ENCODE peak calls at places on chromosomes 11 and 22, in ten cellular contexts. N is cardiac fibroblast, D is hepatocyte, T is heart left ventricle, Z is astrocyte of the spinal cord, X is kidney, Y is AG10803, S is AG09309, F is brain microvascular endothelial cell, Q is choroid plexus epithelial cell. E is an unnamed sample.

GRCh38 chr11:104700609-104701008 is 197.7 kb downstream of the CASP12 start:
- DNase-seq in N (peak; percentile 73), D (peak; percentile 8), T (no peak), Z (peak; percentile 89), X (no peak), Y (peak; percentile 66), S (no peak), F (peak; percentile 62), Q (peak; percentile 88), E (no peak)

GRCh38 chr11:28257761-28258160 is 149.6 kb downstream of the METTL15 start:
- DNase-seq in N (peak; percentile 4), D (no peak), T (no peak), Z (no peak), X (no peak), Y (peak; percentile 17), S (no peak), F (peak; percentile 28), Q (peak; percentile 42), E (no peak)

GRCh38 chr11:128610765-128611617 is 23.6 kb upstream of the ETS1 start:
- DNase-seq in N (no peak), D (no peak), T (no peak), Z (no peak), X (no peak), Y (no peak), S (no peak), F (no peak), Q (no peak), E (peak; percentile 91)

GRCh38 chr22:17235861-17236260 is 16.6 kb upstream of the ADA2 start:
- DNase-seq in N (no peak), D (no peak), T (no peak), Z (no peak), X (peak; percentile 15), Y (no peak), S (no peak), F (no peak), Q (no peak), E (no peak)

GRCh38 chr11:122691751-122692150 is 36.2 kb downstream of the UBASH3B start:
- DNase-seq in N (no peak), D (no peak), T (no peak), Z (no peak), X (no peak), Y (peak; percentile 24), S (no peak), F (no peak), Q (no peak), E (no peak)

GRCh38 chr11:119169272-119169719 is 771 bp downstream of the NLRX1 start:
- DNase-seq in N (peak; percentile 36), D (peak; percentile 51), T (peak; percentile 66), Z (peak; percentile 29), X (no peak), Y (peak; percentile 39), S (no peak), F (no peak), Q (peak; percentile 39), E (peak; percentile 24)

GRCh38 chr11:46472662-46472994 is 81.1 kb upstream of the CHRM4 start:
- DNase-seq in N (no peak), D (peak; percentile 71), T (no peak), Z (no peak), X (no peak), Y (no peak), S (no peak), F (peak; percentile 18), Q (no peak), E (no peak)

GRCh38 chr11:94129505-94130335 is 1.1 kb downstream of the PANX1 start:
- DNase-seq in N (no peak), D (peak; percentile 30), T (no peak), Z (peak; percentile 37), X (no peak), Y (peak; percentile 35), S (no peak), F (no peak), Q (no peak), E (peak; percentile 34)

GRCh38 chr11:76666408-76666807 is 4.1 kb downstream of the LRRC32 start:
- DNase-seq in N (peak; percentile 69), D (no peak), T (peak; percentile 76), Z (peak; percentile 19), X (peak; percentile 90), Y (peak; percentile 39), S (no peak), F (no peak), Q (peak; percentile 56), E (no peak)

GRCh38 chr11:118448294-118448693 is 12.0 kb downstream of the KMT2A start:
- DNase-seq in N (peak; percentile 45), D (no peak), T (no peak), Z (peak; percentile 17), X (no peak), Y (peak; percentile 42), S (no peak), F (no peak), Q (peak; percentile 62), E (peak; percentile 53)

GRCh38 chr11:105900515-105901035 is 121.5 kb downstream of the MSANTD4 start:
- DNase-seq in N (no peak), D (no peak), T (peak; percentile 14), Z (no peak), X (peak; percentile 42), Y (no peak), S (no peak), F (no peak), Q (no peak), E (no peak)

GRCh38 chr11:109034341-109034696 is 369.4 kb downstream of the DDX10 start:
- DNase-seq in N (peak; percentile 27), D (no peak), T (no peak), Z (peak; percentile 67), X (no peak), Y (no peak), S (no peak), F (peak; percentile 85), Q (peak; percentile 54), E (no peak)

GRCh38 chr11:76863196-76863777 is 2.6 kb downstream of the ACER3 start:
- DNase-seq in N (no peak), D (no peak), T (no peak), Z (no peak), X (no peak), Y (no peak), S (no peak), F (no peak), Q (no peak), E (no peak)

GRCh38 chr11:131491503-131491902 is 121.1 kb downstream of the NTM start:
- DNase-seq in N (peak; percentile 37), D (peak; percentile 31), T (no peak), Z (no peak), X (no peak), Y (peak; percentile 8), S (peak; percentile 10), F (peak; percentile 38), Q (peak; percentile 33), E (no peak)

GRCh38 chr11:69460540-69461257 is 20.8 kb upstream of the LINC01488 start:
- DNase-seq in N (peak; percentile 50), D (no peak), T (no peak), Z (peak; percentile 85), X (no peak), Y (peak; percentile 87), S (peak; percentile 65), F (peak; percentile 66), Q (peak; percentile 24), E (no peak)

GRCh38 chr22:22593964-22594656 is 35.0 kb upstream of the PRAME start:
- DNase-seq in N (peak; percentile 66), D (peak; percentile 77), T (peak; percentile 69), Z (peak; percentile 43), X (no peak), Y (peak; percentile 44), S (no peak), F (peak; percentile 39), Q (peak; percentile 65), E (peak; percentile 55)

GRCh38 chr22:32836286-32836859 is 34.9 kb downstream of the TIMP3 start:
- DNase-seq in N (peak; percentile 35), D (peak; percentile 42), T (no peak), Z (no peak), X (no peak), Y (no peak), S (no peak), F (no peak), Q (peak; percentile 49), E (no peak)

DNA sequence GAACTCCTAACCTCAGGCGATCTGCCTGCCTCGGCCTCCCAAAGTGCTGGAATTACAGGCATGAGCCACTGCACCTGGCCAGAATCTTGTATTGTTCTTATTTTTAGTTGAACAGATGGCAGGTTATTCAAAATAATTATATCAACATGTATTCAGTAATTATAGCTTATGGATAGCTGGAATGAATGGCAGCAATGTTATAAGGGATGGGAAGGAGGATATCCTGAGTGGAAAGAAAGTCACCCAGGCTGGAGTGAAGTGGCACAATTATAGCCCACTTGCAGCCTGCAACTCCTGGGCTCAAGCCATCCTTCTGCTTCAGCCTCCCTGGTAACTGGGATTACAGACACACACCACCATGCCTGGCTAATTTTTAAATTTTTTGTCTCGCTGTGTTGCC is 88.1 kb downstream of the MED15 start:
- DNase-seq in N (no peak), D (no peak), T (no peak), Z (no peak), X (no peak), Y (no peak), S (no peak), F (no peak), Q (no peak), E (no peak)
- H3K4me3 ChIP-seq in N (no peak overlapping the region), D (no peak overlapping the region), T (no peak overlapping the region), Z (no peak overlapping the region), X (no peak overlapping the region), Y (no peak overlapping the region), S (no peak overlapping the region), F (no peak overlapping the region), Q (no peak overlapping the region), E (no peak overlapping the region)

GRCh38 chr22:36727110-36727509 is 23.6 kb upstream of the CACNG2 start:
- DNase-seq in N (no peak), D (no peak), T (no peak), Z (no peak), X (no peak), Y (no peak), S (no peak), F (no peak), Q (no peak), E (no peak)
- TF ChIP-seq CTCF in N (no peak), D (no peak), T (no peak), Z (no peak), X (no peak), Y (no peak), S (no peak), F (no peak), Q (no peak), E (no peak)

GRCh38 chr22:20118572-20119020 is 1.6 kb upstream of the TRMT2A start:
- DNase-seq in N (no peak), D (no peak), T (no peak), Z (no peak), X (peak; percentile 28), Y (no peak), S (no peak), F (no peak), Q (no peak), E (no peak)
- H3K4me3 ChIP-seq in N (peak overlapping the region; percentile 3), D (peak overlapping the region; percentile 83), T (peak overlapping the region; percentile 96), Z (peak overlapping the region; percentile 78), X (no peak overlapping the region), Y (peak overlapping the region; percentile 77), S (peak overlapping the region; percentile 79), F (peak overlapping the region; percentile 82), Q (peak overlapping the region; percentile 78), E (peak overlapping the region; percentile 96)

DNA sequence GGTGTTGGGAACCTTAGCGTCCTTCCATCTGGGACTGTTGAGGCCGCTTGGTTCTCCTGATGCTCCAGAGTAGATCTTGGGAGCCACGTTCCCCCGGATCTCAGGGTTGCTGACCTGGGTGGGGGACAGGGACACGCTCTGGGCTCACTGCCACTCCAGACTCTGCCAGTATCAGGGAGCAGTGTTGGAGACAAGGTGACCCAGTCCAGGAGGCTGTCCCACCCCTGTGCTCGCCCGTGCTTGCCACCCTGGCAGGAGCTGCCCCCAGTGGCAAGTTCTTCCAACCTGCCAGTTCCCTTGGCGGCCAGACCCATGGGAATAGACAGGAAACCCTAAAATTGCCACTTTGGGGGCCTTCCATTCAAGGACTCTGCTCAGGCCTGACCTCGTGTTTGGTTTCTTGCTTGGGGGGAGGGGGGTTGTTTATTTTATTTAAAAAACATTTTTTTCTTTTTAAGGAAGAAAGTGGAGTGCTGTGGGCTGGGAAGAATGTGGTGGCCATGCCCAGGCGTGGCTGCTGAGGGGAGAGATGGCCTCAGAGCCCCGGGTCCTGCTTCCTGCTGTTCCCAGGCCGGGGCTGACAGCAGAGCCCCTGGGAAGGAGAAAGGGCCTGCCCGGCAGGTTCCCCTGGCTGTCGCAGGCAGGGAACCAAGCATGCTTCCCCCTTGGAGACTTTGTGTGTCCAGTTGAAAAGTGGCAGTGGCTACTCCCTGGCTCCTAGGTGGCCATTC is 7.2 kb downstream of the GRK2 start:
- DNase-seq in N (no peak), D (no peak), T (peak; percentile 70), Z (no peak), X (peak; percentile 80), Y (no peak), S (no peak), F (no peak), Q (no peak), E (no peak)
- TF ChIP-seq CTCF in N (no peak), D (no peak), T (no peak), Z (no peak), X (no peak), Y (no peak), S (no peak), F (no peak), Q (no peak), E (no peak)